ENCODE peak calls at places on chromosomes 5 and 9, in eight cellular contexts. P is HAP-1, G is putamen, U is small intestine, V is left ventricle myocardium inferior, A is dorsolateral prefrontal cortex, K is NCI-H524, D is SK-N-MC. L is an unnamed sample.

GRCh38 chr5:171207256-171207866 is 101.7 kb upstream of the TLX3 start:
- DNase-seq in D (peak; percentile 12), V (no peak), A (no peak), G (no peak), K (peak; percentile 57), U (peak; percentile 47), P (peak; percentile 54), L (no peak)

GRCh38 chr5:35202319-35203111 is 27.8 kb downstream of the PRLR start:
- DNase-seq in G (no peak), D (peak; percentile 12), A (no peak), V (peak; percentile 29), U (peak; percentile 65), P (peak; percentile 76), K (peak; percentile 63), L (peak; percentile 60)

GRCh38 chr9:76353280-76353679 is 40.9 kb downstream of the RFK start:
- DNase-seq in K (no peak), U (no peak), V (no peak), G (no peak), P (peak; percentile 16), D (no peak), A (no peak), L (no peak)

GRCh38 chr5:116272281-116272941 is 187.6 kb downstream of the COMMD10 start:
- DNase-seq in P (no peak), A (no peak), G (no peak), D (no peak), U (no peak), K (no peak), V (no peak), L (no peak)

GRCh38 chr5:115415143-115415491 is 118.7 kb upstream of the CCDC112 start:
- DNase-seq in K (no peak), A (peak; percentile 10), P (peak; percentile 23), V (peak; percentile 32), G (peak; percentile 45), D (no peak), U (peak; percentile 98), L (no peak)

GRCh38 chr5:141326088-141326854 is 4.0 kb upstream of the PCDHGA1 start:
- DNase-seq in K (peak; percentile 28), U (peak; percentile 52), V (peak; percentile 74), G (peak; percentile 72), P (no peak), A (peak; percentile 69), D (no peak), L (no peak)

GRCh38 chr5:113606298-113607134 is 93.0 kb downstream of the YTHDC2 start:
- DNase-seq in A (peak; percentile 20), P (peak; percentile 64), K (peak; percentile 67), G (peak; percentile 58), V (no peak), U (peak; percentile 46), D (peak; percentile 42), L (peak; percentile 30)

GRCh38 chr9:133607381-133607780 is 1.8 kb downstream of the FAM163B start:
- DNase-seq in K (no peak), P (no peak), D (no peak), U (no peak), A (no peak), G (no peak), V (no peak), L (peak; percentile 8)

GRCh38 chr5:91978221-91978882 is 595.2 kb upstream of the ARRDC3 start:
- DNase-seq in U (no peak), G (no peak), P (peak; percentile 89), K (no peak), D (no peak), A (no peak), V (no peak), L (no peak)

GRCh38 chr9:91571036-91571435 is 147.4 kb upstream of the NFIL3 start:
- DNase-seq in A (no peak), U (no peak), V (no peak), P (no peak), G (no peak), K (no peak), D (no peak), L (no peak)

GRCh38 chr5:94870496-94871214 is 252.2 kb downstream of the SLF1 start:
- DNase-seq in D (no peak), K (no peak), V (no peak), A (no peak), P (no peak), G (no peak), U (peak; percentile 1), L (no peak)

GRCh38 chr9:107755267-107755666 is 265.7 kb upstream of the KLF4 start:
- DNase-seq in U (peak; percentile 85), D (no peak), K (no peak), G (no peak), A (no peak), P (no peak), V (no peak), L (no peak)

GRCh38 chr5:100746730-100747129 is 156.4 kb downstream of the ST8SIA4 start:
- DNase-seq in K (no peak), P (no peak), A (no peak), U (no peak), D (no peak), V (no peak), G (no peak), L (no peak)

GRCh38 chr9:109311731-109312130 is 9.1 kb downstream of the EPB41L4B start:
- DNase-seq in A (no peak), D (no peak), G (no peak), U (no peak), V (no peak), P (no peak), K (peak; percentile 98), L (no peak)

GRCh38 chr9:137307255-137308101 is 5.4 kb upstream of the NRARP start:
- DNase-seq in V (peak; percentile 15), D (no peak), U (peak; percentile 77), A (no peak), K (no peak), G (no peak), P (no peak), L (no peak)

GRCh38 chr5:68382640-68383039 is 167.1 kb downstream of the PIK3R1 start:
- DNase-seq in P (no peak), V (no peak), A (no peak), K (no peak), G (no peak), D (no peak), U (peak; percentile 35), L (no peak)

GRCh38 chr5:99644822-99645221 is 716.0 kb upstream of the CHD1 start:
- DNase-seq in K (no peak), G (no peak), A (no peak), P (no peak), V (no peak), D (no peak), U (no peak), L (no peak)